ENCODE peak calls at places on chromosomes 12 and 14, in eight cellular contexts. Z is tibial artery; S is heart left ventricle; O is thyroid gland; Y is naive thymus-derived CD4-positive, alpha-beta T cell; K is left ventricle myocardium inferior; I is A549; H is endodermal cell. J is an unnamed sample.

GRCh38 chr14:24063263-24063836 is 8.0 kb upstream of the CPNE6 start:
- DNase-seq in Z (no peak), Y (no peak), O (no peak), S (no peak), K (no peak), I (no peak), H (no peak), J (no peak)

GRCh38 chr12:16407332-16407731 is 59.9 kb downstream of the MGST1 start:
- DNase-seq in K (no peak), Y (no peak), I (no peak), S (no peak), H (no peak), O (no peak), Z (no peak), J (no peak)

GRCh38 chr12:122855071-122855829 is 20.0 kb downstream of the HIP1R start:
- DNase-seq in Y (no peak), K (no peak), Z (no peak), I (no peak), H (peak; percentile 47), O (no peak), S (no peak), J (no peak)

GRCh38 chr12:118183711-118184110 is 47.8 kb downstream of the PEBP1 start:
- DNase-seq in Y (no peak), H (no peak), K (no peak), S (no peak), Z (no peak), I (no peak), O (no peak), J (no peak)

GRCh38 chr14:20707622-20708021 is 19.1 kb downstream of the ANG start:
- DNase-seq in I (no peak), H (no peak), K (no peak), Z (no peak), S (no peak), O (peak; percentile 49), Y (no peak), J (no peak)

GRCh38 chr14:84686550-84686949 is 843.4 kb upstream of the FLRT2 start:
- DNase-seq in S (no peak), H (no peak), I (no peak), Z (no peak), Y (no peak), O (no peak), K (no peak), J (no peak)

GRCh38 chr12:57164454-57164853 is 17.0 kb upstream of the LRP1-AS start:
- DNase-seq in S (no peak), I (no peak), K (no peak), O (no peak), H (no peak), Z (no peak), Y (no peak), J (no peak)

GRCh38 chr12:50545213-50545612 is 40.4 kb downstream of the DIP2B start:
- DNase-seq in I (no peak), S (no peak), K (no peak), O (no peak), H (peak; percentile 65), Z (no peak), Y (no peak), J (no peak)

GRCh38 chr14:104559043-104559768 is 20.4 kb upstream of the C14orf180 start:
- DNase-seq in Z (peak; percentile 51), I (no peak), O (no peak), S (peak; percentile 11), H (peak; percentile 30), Y (no peak), K (peak; percentile 5), J (no peak)

GRCh38 chr14:22656945-22657711 is 13.0 kb upstream of the OR6J1 start:
- DNase-seq in H (no peak), K (no peak), Y (no peak), O (no peak), S (no peak), Z (no peak), I (no peak), J (no peak)

GRCh38 chr12:89775336-89776005 is 66.8 kb upstream of the ATP2B1 start:
- DNase-seq in Y (no peak), Z (no peak), O (no peak), I (peak; percentile 39), H (no peak), K (no peak), S (no peak), J (no peak)

GRCh38 chr12:103930787-103931536 is 752 bp downstream of the HSP90B1 start:
- DNase-seq in I (no peak), Z (peak; percentile 75), H (no peak), S (peak; percentile 49), O (peak; percentile 32), Y (no peak), K (peak; percentile 34), J (no peak)

GRCh38 chr12:127809236-127809635 is 457.7 kb upstream of the TMEM132C start:
- DNase-seq in Z (no peak), I (no peak), S (no peak), H (no peak), K (no peak), Y (no peak), O (peak; percentile 15), J (no peak)

GRCh38 chr14:59301354-59301753 is 112.9 kb downstream of the DAAM1 start:
- DNase-seq in S (no peak), K (no peak), H (no peak), O (no peak), Y (no peak), I (no peak), Z (no peak), J (no peak)

GRCh38 chr12:80632835-80633234 is 74.6 kb upstream of the MYF6 start:
- DNase-seq in S (no peak), Y (no peak), Z (no peak), H (peak; percentile 93), K (no peak), O (peak; percentile 23), I (no peak), J (peak; percentile 55)

GRCh38 chr12:122326597-122326996 is 60.3 kb upstream of the VPS33A start:
- DNase-seq in Z (no peak), K (no peak), H (no peak), O (no peak), I (no peak), Y (peak; percentile 28), S (no peak), J (no peak)

DNA sequence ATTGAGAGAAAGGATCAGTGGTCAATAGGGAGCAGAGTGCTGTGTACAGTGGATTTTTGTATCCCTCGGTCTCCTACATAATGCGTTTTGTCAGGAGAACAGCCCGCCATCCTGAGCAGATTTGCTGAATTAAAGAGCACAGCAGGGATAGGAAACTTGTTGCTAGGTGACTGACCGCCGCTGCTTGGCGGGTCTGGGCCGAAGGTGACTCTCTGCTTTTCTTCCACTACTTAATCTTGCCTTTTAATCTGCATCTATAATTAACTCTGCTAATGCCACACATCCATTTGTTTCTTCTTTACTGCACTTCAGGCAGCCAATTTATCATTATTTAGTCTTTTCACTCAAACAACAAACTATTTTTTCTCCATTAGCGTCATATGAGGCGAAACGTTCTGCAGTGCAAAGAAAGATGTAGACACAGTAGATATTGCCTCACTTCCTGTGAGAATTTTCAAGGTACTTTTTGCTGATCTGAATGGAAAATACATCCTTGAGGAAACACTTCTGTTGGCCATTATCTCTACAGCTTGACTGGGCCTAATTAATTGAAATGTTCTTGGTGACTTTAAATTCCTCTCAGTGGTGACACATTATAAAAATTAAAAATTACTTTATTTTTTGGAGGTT is 108.0 kb downstream of the PPM1A start:
- DNase-seq in S (no peak), Z (no peak), O (no peak), H (peak; percentile 76), I (no peak), K (no peak), Y (no peak), J (no peak)
- H3K4me3 ChIP-seq in S (no peak overlapping the region), Z (no peak overlapping the region), O (no peak overlapping the region), H (no peak overlapping the region), I (no peak overlapping the region), K (no peak overlapping the region), Y (no peak overlapping the region), J (no peak overlapping the region)

DNA sequence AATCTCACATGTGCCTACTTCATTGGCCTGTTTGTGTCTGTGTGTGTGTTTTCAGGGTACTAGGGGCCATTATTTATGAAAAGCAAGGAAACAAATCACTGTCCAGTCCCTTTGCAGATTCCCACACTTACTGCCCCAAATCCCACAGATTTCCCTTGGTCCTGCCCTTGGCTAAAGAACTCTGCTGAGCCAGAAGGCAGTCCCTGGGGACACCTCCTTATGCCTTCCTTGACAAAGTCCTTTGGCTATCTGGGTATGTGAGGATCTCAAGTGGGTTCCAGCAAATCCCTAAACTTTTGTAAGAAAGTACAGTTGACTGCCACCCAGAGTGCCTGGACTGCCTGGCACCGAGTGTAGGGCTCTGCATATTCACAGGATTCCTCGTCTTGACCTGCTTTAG is 388.0 kb downstream of the BCAT1 start:
- DNase-seq in H (no peak), I (no peak), K (no peak), Y (no peak), S (no peak), O (peak; percentile 24), Z (peak; percentile 67), J (no peak)
- H3K27ac ChIP-seq in H (no peak overlapping the region), I (no peak overlapping the region), K (peak overlapping the region; percentile 85), Y (no peak overlapping the region), S (peak overlapping the region; percentile 80), O (peak overlapping the region; percentile 81), Z (peak overlapping the region; percentile 93), J (no peak overlapping the region)

DNA sequence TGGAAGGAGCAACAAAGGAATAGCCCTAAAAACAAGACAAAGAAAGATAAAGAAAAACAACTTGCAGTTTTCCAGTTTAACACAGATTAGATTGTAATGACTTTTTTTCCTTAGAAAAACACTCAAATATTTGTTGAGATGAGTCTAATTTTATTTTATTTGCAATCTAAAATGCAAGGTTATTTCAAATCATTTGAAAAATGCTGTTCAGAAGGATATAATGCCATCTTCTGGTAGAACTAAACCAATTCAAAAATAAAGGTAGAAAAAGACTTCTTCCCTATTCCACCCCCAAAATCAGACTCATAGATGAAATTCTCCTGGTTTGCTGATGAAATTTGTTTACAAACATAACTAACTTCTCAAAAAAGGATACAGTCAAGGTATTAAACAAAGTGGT is 84.5 kb upstream of the TTC7B start:
- DNase-seq in H (no peak), I (no peak), O (no peak), Z (no peak), K (no peak), Y (no peak), S (no peak), J (no peak)
- H3K4me3 ChIP-seq in H (no peak overlapping the region), I (no peak overlapping the region), O (no peak overlapping the region), Z (no peak overlapping the region), K (no peak overlapping the region), Y (no peak overlapping the region), S (no peak overlapping the region), J (no peak overlapping the region)

GRCh38 chr14:31576949-31577348 is 15.7 kb downstream of the NUBPL start:
- DNase-seq in Y (no peak), I (no peak), K (no peak), O (no peak), Z (no peak), S (no peak), H (no peak), J (no peak)

GRCh38 chr14:31580234-31580633 is 19.0 kb downstream of the NUBPL start:
- DNase-seq in Z (no peak), O (no peak), K (no peak), H (no peak), I (no peak), S (no peak), Y (no peak), J (no peak)

GRCh38 chr14:31578266-31578665 is 17.1 kb downstream of the NUBPL start:
- DNase-seq in Y (no peak), K (no peak), S (no peak), O (no peak), Z (no peak), I (no peak), H (no peak), J (no peak)

GRCh38 chr14:31582286-31582691 is 21.1 kb downstream of the NUBPL start:
- DNase-seq in O (no peak), Y (no peak), S (peak; percentile 19), Z (no peak), H (no peak), K (no peak), I (no peak), J (no peak)

GRCh38 chr14:31578792-31579191 is 17.6 kb downstream of the NUBPL start:
- DNase-seq in K (no peak), S (no peak), H (no peak), Z (no peak), O (no peak), Y (no peak), I (no peak), J (no peak)
- H3K27ac ChIP-seq in K (peak overlapping the region; percentile 67), S (peak overlapping the region; percentile 23), H (no peak overlapping the region), Z (peak overlapping the region; percentile 22), O (no peak overlapping the region), Y (no peak overlapping the region), I (no peak overlapping the region), J (no peak overlapping the region)